ENCODE peak calls at places on chromosome 22, in five cellular contexts. W is endothelial cell of umbilical vein, K is hepatocyte, E is neuronal stem cell, Z is SK-N-SH. J is an unnamed sample.

GRCh38 chr22:28419916-28420315 is 259.7 kb downstream of the TTC28 start:
- DNase-seq in W (no peak), K (no peak), E (no peak), Z (no peak), J (no peak)

GRCh38 chr22:27460596-27461347 is 340.8 kb downstream of the MN1 start:
- DNase-seq in W (no peak), K (no peak), E (no peak), Z (no peak), J (no peak)

GRCh38 chr22:41800348-41801146 is at the start of gene CCDC134:
- DNase-seq in W (peak), K (peak), E (peak), Z (peak), J (peak)

GRCh38 chr22:38317237-38317994 is at the start of gene CSNK1E:
- DNase-seq in W (peak), K (peak), E (peak), Z (peak), J (peak)

GRCh38 chr22:41345807-41346335 is 35.9 kb upstream of the TEF start:
- DNase-seq in W (no peak), K (no peak), E (no peak), Z (no peak), J (no peak)

GRCh38 chr22:24471570-24471969 is 23.6 kb upstream of the UPB1 start:
- DNase-seq in W (peak), K (no peak), E (no peak), Z (no peak), J (no peak)

GRCh38 chr22:29345932-29346331 is 30.4 kb upstream of the RASL10A start:
- DNase-seq in W (no peak), K (no peak), E (no peak), Z (no peak), J (no peak)

GRCh38 chr22:28349114-28349513 is 330.5 kb downstream of the TTC28 start:
- DNase-seq in W (no peak), K (no peak), E (no peak), Z (peak), J (no peak)

GRCh38 chr22:41976070-41976901 is 7.0 kb downstream of the SEPTIN3 start:
- DNase-seq in W (no peak), K (peak), E (no peak), Z (peak), J (peak)

GRCh38 chr22:41367039-41367679 is 14.6 kb upstream of the TEF start:
- DNase-seq in W (peak), K (peak), E (no peak), Z (peak), J (no peak)

GRCh38 chr22:41146573-41146972 is 54.2 kb downstream of the EP300 start:
- DNase-seq in W (no peak), K (no peak), E (no peak), Z (no peak), J (no peak)

GRCh38 chr22:18110194-18110943 is at the start of gene TUBA8:
- DNase-seq in W (peak), K (peak), E (peak), Z (peak), J (no peak)

GRCh38 chr22:29301716-29302401 is 4.6 kb upstream of the GAS2L1 start:
- DNase-seq in W (no peak), K (no peak), E (no peak), Z (peak), J (no peak)

GRCh38 chr22:49930128-49930527 is 11.7 kb downstream of the CRELD2 start:
- DNase-seq in W (no peak), K (no peak), E (no peak), Z (no peak), J (no peak)

GRCh38 chr22:49930596-49931412 is 12.4 kb downstream of the CRELD2 start:
- DNase-seq in W (peak), K (peak), E (no peak), Z (peak), J (peak)

GRCh38 chr22:49928185-49928495 is 9.7 kb downstream of the CRELD2 start:
- DNase-seq in W (no peak), K (no peak), E (no peak), Z (no peak), J (no peak)

GRCh38 chr22:49928571-49929552 is 10.4 kb downstream of the CRELD2 start:
- DNase-seq in W (no peak), K (no peak), E (no peak), Z (no peak), J (no peak)

DNA sequence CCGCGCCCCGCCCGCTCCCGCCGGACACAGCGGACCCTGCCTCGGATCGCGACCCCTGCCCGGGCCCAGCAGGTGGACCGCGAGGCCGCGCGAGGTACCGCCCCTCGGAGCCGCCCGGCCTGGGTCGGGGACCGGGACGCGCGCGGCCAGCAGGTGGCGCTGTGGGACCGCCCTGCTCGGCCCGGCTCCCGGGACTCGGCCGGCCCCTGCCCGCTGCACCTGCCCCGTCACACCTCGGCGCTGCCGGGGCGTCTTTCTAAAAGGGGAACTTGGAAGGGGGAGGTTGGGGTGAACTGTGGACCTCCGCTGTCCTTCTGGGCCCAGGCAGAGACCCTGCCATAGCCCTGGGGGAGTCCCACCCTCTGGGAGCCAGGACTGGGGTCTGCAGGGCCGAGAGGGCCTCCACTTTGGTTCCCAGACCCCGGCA is 11.1 kb downstream of the CRELD2 start:
- DNase-seq in W (no peak), K (peak), E (peak), Z (peak), J (peak)
- H2AFZ ChIP-seq in W (no peak), K (no peak), E (peak), Z (no peak), J (peak)

GRCh38 chr22:21443057-21443734 is 24.0 kb upstream of the TMEM191C start:
- DNase-seq in W (no peak), K (no peak), E (no peak), Z (no peak), J (no peak)

GRCh38 chr22:21446128-21446826 is 20.9 kb upstream of the TMEM191C start:
- DNase-seq in W (no peak), K (no peak), E (no peak), Z (no peak), J (no peak)

GRCh38 chr22:21445437-21446127 is 21.6 kb upstream of the TMEM191C start:
- DNase-seq in W (no peak), K (no peak), E (no peak), Z (no peak), J (no peak)

GRCh38 chr22:21444701-21445436 is 22.3 kb upstream of the TMEM191C start:
- DNase-seq in W (no peak), K (no peak), E (no peak), Z (no peak), J (no peak)

GRCh38 chr22:21443735-21444421 is 23.3 kb upstream of the TMEM191C start:
- DNase-seq in W (no peak), K (no peak), E (no peak), Z (no peak), J (no peak)
- H3K4me2 ChIP-seq in W (no peak), K (no peak), E (no peak), Z (no peak), J (no peak)

GRCh38 chr22:35567794-35568193 is 27.2 kb downstream of the RASD2 start:
- DNase-seq in W (no peak), K (no peak), E (no peak), Z (no peak), J (no peak)
- H2AFZ ChIP-seq in W (no peak), K (no peak), E (peak), Z (no peak), J (no peak)

GRCh38 chr22:19580291-19580890 is 56.2 kb upstream of the CLDN5 start:
- DNase-seq in W (no peak), K (no peak), E (no peak), Z (no peak), J (no peak)
- H3K4me2 ChIP-seq in W (peak), K (no peak), E (peak), Z (no peak), J (peak)

GRCh38 chr22:45484742-45485141 is 17.9 kb upstream of the FBLN1 start:
- DNase-seq in W (no peak), K (no peak), E (no peak), Z (no peak), J (no peak)

GRCh38 chr22:45483319-45483718 is 19.4 kb upstream of the FBLN1 start:
- DNase-seq in W (no peak), K (no peak), E (no peak), Z (no peak), J (no peak)

GRCh38 chr22:45485271-45485670 is 17.4 kb upstream of the FBLN1 start:
- DNase-seq in W (no peak), K (no peak), E (no peak), Z (no peak), J (no peak)

GRCh38 chr22:45482169-45482568 is 20.5 kb upstream of the FBLN1 start:
- DNase-seq in W (no peak), K (no peak), E (no peak), Z (no peak), J (no peak)

DNA sequence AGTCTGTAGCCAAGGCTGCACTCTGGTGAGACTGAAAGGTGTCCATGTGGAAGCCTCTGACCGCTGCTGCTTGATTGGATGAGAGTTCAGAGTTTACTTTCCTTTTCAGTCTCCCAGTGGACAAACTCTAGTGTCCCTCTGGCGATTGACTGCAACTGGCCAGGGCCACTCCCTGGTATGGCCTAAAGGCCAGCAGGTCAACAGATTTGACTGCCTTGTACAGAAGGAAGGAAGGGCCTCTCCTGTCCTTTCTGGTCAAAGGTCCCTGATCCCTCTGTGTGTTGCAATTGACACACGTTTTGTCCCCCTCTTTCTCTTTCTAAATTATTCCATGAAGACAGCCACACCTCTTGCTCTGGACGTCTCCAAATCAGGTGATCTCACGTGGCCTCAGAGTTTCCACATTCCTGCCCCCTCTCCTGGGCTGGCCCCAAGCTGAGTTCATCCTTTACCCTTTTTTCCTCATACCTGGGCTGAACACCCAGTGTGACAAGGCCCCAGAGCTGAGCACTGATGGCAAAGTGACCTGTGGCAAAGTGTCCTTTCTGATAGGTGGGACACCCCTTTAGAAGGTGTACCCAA is 18.7 kb upstream of the FBLN1 start:
- DNase-seq in W (no peak), K (peak), E (no peak), Z (no peak), J (no peak)
- H2AFZ ChIP-seq in W (no peak), K (no peak), E (no peak), Z (no peak), J (no peak)

DNA sequence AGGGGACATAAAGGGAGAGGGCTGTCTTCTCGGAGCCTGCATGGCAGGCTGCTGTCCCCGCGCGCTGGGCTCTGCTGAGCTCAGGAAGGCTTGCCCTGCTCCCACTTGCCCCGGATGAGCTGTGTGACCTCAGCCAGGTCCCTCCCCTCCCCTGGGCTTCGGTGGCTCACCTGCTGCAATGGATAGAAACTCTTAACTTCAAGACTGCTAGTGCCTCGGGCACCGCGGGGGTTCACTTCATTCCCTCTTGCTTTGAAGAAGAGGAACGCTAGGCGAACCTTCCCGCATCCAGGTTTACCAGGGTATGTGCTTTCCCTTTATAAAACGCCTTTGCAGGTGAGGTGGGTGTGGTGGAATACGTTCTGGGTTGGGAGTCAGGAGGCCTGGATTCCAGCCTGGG is 115.0 kb downstream of the PHF21B start:
- DNase-seq in W (no peak), K (no peak), E (no peak), Z (no peak), J (no peak)
- H3K4me2 ChIP-seq in W (no peak), K (no peak), E (no peak), Z (no peak), J (no peak)

DNA sequence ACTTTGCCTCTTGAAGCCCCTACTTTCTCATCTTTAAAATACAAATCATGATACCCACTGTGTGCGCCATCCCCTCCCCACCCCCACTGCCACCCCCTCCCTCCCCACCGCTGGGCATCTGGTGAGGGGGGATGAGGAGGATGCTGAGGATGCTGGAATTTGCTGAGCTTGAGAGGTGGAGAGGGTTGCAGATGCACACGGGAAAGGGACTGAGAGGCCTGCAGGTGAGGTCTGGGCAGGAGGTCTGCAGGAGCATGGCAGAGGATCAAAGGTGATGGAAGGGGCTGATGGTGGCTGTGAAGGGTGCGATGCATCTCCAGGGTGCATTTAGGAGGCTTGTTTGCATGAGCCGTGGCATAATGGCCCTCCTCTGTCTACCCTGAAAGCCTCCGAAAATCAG is 7.6 kb upstream of the TBC1D22A start:
- DNase-seq in W (no peak), K (no peak), E (no peak), Z (no peak), J (no peak)
- H2AFZ ChIP-seq in W (no peak), K (no peak), E (peak), Z (no peak), J (no peak)

GRCh38 chr22:22396741-22397291 is 111.7 kb downstream of the ZNF280B start:
- DNase-seq in W (no peak), K (no peak), E (no peak), Z (no peak), J (no peak)
- H3K4me2 ChIP-seq in W (no peak), K (no peak), E (no peak), Z (no peak), J (no peak)

GRCh38 chr22:30438559-30438958 is 13.0 kb downstream of the MTFP1 start:
- DNase-seq in W (no peak), K (no peak), E (no peak), Z (no peak), J (no peak)

GRCh38 chr22:30433773-30434172 is 8.2 kb downstream of the MTFP1 start:
- DNase-seq in W (no peak), K (no peak), E (no peak), Z (no peak), J (no peak)

GRCh38 chr22:30435674-30436126 is 10.1 kb downstream of the MTFP1 start:
- DNase-seq in W (peak), K (no peak), E (no peak), Z (no peak), J (peak)

GRCh38 chr22:30434775-30435315 is 9.3 kb downstream of the MTFP1 start:
- DNase-seq in W (no peak), K (no peak), E (no peak), Z (no peak), J (no peak)

GRCh38 chr22:30436196-30436595 is 10.6 kb downstream of the MTFP1 start:
- DNase-seq in W (no peak), K (no peak), E (no peak), Z (no peak), J (no peak)
- H2AFZ ChIP-seq in W (no peak), K (no peak), E (peak), Z (no peak), J (peak)

DNA sequence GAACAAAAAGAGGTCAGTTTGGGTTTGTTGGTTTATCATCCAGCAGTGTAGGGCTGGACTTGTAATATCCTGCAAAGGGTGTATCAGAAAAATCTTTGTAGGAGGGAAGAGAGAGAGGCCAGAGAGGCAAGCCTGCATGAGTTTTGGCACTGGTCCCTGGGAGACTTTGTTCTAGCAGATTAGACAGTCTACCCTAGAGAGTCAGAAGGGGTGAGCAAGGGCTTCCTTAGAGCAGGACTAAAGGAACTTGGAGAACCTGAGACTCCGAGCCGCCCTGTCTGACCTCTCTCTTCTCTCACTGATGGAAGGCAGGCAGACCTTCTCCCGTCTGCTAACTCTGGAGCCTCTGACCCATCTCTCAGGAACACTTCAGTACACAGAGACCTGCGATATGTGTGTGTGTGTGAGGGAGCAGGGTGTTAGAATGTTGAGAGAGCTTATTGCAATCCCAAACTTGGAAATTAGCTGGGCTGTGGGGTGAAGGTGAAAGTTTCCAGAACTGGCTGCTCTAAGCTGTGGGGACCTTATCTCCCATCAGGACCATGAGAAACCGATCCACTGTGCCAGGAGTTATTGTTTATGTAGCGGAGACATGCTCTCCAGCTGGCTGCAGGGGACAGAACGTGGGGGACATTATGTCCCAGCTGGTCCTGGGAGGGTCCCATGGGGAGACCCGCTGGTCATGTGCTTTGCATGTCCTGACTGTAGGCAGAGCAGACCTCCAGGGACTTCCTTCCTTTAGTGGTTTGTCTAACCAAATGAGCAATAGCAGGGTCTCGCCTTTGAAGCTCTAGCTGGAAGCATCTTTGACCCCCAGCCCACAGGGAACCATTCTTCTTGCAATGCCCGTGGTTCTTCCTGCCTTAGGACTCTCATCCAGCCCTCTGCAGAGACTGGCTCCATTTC is 51.1 kb downstream of the TIMP3 start:
- DNase-seq in W (no peak), K (peak), E (no peak), Z (peak), J (no peak)
- H3K4me2 ChIP-seq in W (no peak), K (no peak), E (no peak), Z (no peak), J (no peak)

J was measured in MM.1S.